ENCODE peak calls at places on chromosomes 2 and 18, in five cellular contexts. O is endothelial cell of umbilical vein, H is Peyer's patch, A is gastrocnemius medialis, G is stomach. J is an unnamed sample.

GRCh38 chr2:242075163-242075562 is 205.6 kb downstream of the RTP5 start:
- DNase-seq in O (no peak), H (no peak), A (no peak), G (no peak), J (no peak)

GRCh38 chr18:34023471-34023870 is 201.2 kb downstream of the NOL4 start:
- DNase-seq in O (no peak), H (no peak), A (no peak), G (no peak), J (no peak)

GRCh38 chr2:62596061-62596658 is 90.2 kb upstream of the TMEM17 start:
- DNase-seq in O (peak), H (no peak), A (no peak), G (no peak), J (peak)

GRCh38 chr2:177808984-177809809 is 263.4 kb downstream of the PDE11A start:
- DNase-seq in O (no peak), H (no peak), A (no peak), G (no peak), J (no peak)

GRCh38 chr2:172480301-172481218 is 53.2 kb downstream of the ITGA6 start:
- DNase-seq in O (peak), H (no peak), A (no peak), G (no peak), J (peak)

GRCh38 chr18:58580623-58581022 is 48.3 kb downstream of the ALPK2 start:
- DNase-seq in O (no peak), H (no peak), A (no peak), G (no peak), J (no peak)

GRCh38 chr2:178298785-178299212 is 104.5 kb downstream of the OSBPL6 start:
- DNase-seq in O (peak), H (no peak), A (no peak), G (no peak), J (no peak)

GRCh38 chr2:182540236-182540635 is 113.4 kb upstream of the PDE1A start:
- DNase-seq in O (no peak), H (no peak), A (no peak), G (no peak), J (no peak)

GRCh38 chr2:55885129-55885943 is 38.2 kb downstream of the EFEMP1 start:
- DNase-seq in O (peak), H (no peak), A (no peak), G (no peak), J (peak)

GRCh38 chr2:186065491-186065890 is 326.9 kb downstream of the FSIP2 start:
- DNase-seq in O (no peak), H (no peak), A (no peak), G (no peak), J (no peak)

GRCh38 chr18:12236934-12237832 is 17.0 kb upstream of the CIDEA start:
- DNase-seq in O (peak), H (peak), A (peak), G (peak), J (peak)

GRCh38 chr2:27627963-27628766 is 647 bp downstream of the CCDC121 start:
- DNase-seq in O (peak), H (no peak), A (peak), G (no peak), J (peak)

GRCh38 chr2:29489568-29489967 is 374.4 kb downstream of the CLIP4 start:
- DNase-seq in O (no peak), H (no peak), A (no peak), G (no peak), J (no peak)

GRCh38 chr2:121483021-121483420 is 47.7 kb upstream of the RNU4ATAC start:
- DNase-seq in O (no peak), H (no peak), A (no peak), G (no peak), J (no peak)

GRCh38 chr2:104897515-104898184 is 43.7 kb downstream of the POU3F3 start:
- DNase-seq in O (no peak), H (no peak), A (peak), G (no peak), J (no peak)

GRCh38 chr2:43480874-43481273 is 115.0 kb downstream of the THADA start:
- DNase-seq in O (no peak), H (no peak), A (no peak), G (no peak), J (no peak)

GRCh38 chr18:74351354-74351753 is 35.7 kb downstream of the C18orf63 start:
- DNase-seq in O (peak), H (no peak), A (no peak), G (no peak), J (no peak)

GRCh38 chr2:233840520-233840919 is 13.8 kb downstream of the HJURP start:
- DNase-seq in O (no peak), H (no peak), A (no peak), G (peak), J (no peak)

GRCh38 chr2:147173186-147173575 is 671.6 kb upstream of the ACVR2A start:
- DNase-seq in O (no peak), H (no peak), A (no peak), G (no peak), J (no peak)

GRCh38 chr2:100178085-100178788 is 35.8 kb upstream of the AFF3 start:
- DNase-seq in O (peak), H (no peak), A (no peak), G (peak), J (peak)

GRCh38 chr2:138306626-138307025 is 194.9 kb upstream of the SPOPL start:
- DNase-seq in O (no peak), H (no peak), A (no peak), G (no peak), J (no peak)

GRCh38 chr2:62393293-62393692 is 112.7 kb downstream of the TMEM17 start:
- DNase-seq in O (no peak), H (no peak), A (no peak), G (no peak), J (no peak)

GRCh38 chr18:50878345-50879301 is at the start of gene ME2:
- DNase-seq in O (peak), H (peak), A (peak), G (peak), J (peak)

GRCh38 chr2:233301811-233302210 is 5.8 kb upstream of the SAG start:
- DNase-seq in O (no peak), H (no peak), A (no peak), G (no peak), J (no peak)

GRCh38 chr2:204725693-204726092 is 180.4 kb downstream of the PARD3B start:
- DNase-seq in O (no peak), H (no peak), A (no peak), G (no peak), J (no peak)

GRCh38 chr2:159555651-159556392 is 60.5 kb downstream of the BAZ2B start:
- DNase-seq in O (no peak), H (no peak), A (no peak), G (no peak), J (no peak)

GRCh38 chr2:159561242-159561641 is 55.1 kb downstream of the BAZ2B start:
- DNase-seq in O (no peak), H (no peak), A (no peak), G (no peak), J (no peak)

GRCh38 chr2:159558479-159558878 is 57.9 kb downstream of the BAZ2B start:
- DNase-seq in O (no peak), H (no peak), A (no peak), G (no peak), J (no peak)

GRCh38 chr2:159559034-159559433 is 57.3 kb downstream of the BAZ2B start:
- DNase-seq in O (no peak), H (no peak), A (no peak), G (no peak), J (no peak)

GRCh38 chr2:159557437-159558034 is 58.8 kb downstream of the BAZ2B start:
- DNase-seq in O (peak), H (no peak), A (no peak), G (no peak), J (no peak)
- TF ChIP-seq CTCF in O (no peak), H (peak), A (no peak), G (no peak), J (peak)

GRCh38 chr2:85104228-85104627 is 29.0 kb upstream of the TCF7L1 start:
- DNase-seq in O (no peak), H (no peak), A (no peak), G (no peak), J (no peak)

GRCh38 chr2:85111819-85112281 is 21.3 kb upstream of the TCF7L1 start:
- DNase-seq in O (no peak), H (no peak), A (no peak), G (no peak), J (no peak)

GRCh38 chr2:85110991-85111560 is 22.1 kb upstream of the TCF7L1 start:
- DNase-seq in O (no peak), H (no peak), A (no peak), G (no peak), J (no peak)

GRCh38 chr2:85106489-85107180 is 26.6 kb upstream of the TCF7L1 start:
- DNase-seq in O (peak), H (no peak), A (no peak), G (no peak), J (no peak)
- TF ChIP-seq POLR2A in O (no peak), H (no peak), A (no peak), G (no peak), J (no peak)

DNA sequence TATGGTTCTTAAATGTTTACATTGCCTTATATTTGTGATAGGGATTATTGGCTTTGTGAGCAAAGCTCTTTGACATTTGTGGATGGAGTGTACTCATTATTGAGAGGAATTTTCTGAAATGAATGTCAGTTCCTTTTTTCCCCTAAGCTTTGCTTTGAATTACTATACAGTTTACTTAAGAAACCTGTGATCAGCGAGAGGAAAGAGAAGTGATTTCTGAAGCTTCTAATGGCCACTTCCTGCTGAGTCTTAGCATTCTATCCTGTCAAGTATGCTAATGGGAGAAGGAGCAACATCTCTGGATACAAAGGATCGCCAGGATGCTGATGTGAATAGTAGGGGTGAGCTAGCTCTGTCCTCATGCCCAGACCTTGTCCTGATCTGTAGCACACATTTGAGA is 47.8 kb upstream of the MGAT5 start:
- DNase-seq in O (no peak), H (no peak), A (no peak), G (no peak), J (no peak)
- H3K27ac ChIP-seq in O (no peak), H (peak), A (no peak), G (peak), J (no peak)

GRCh38 chr2:16630463-16630862 is 35.2 kb downstream of the CYRIA start:
- DNase-seq in O (no peak), H (no peak), A (no peak), G (no peak), J (no peak)
- TF ChIP-seq CTCF in O (no peak), H (no peak), A (no peak), G (no peak), J (no peak)

J was measured in adrenal gland.